ENCODE peak calls at places on chromosomes 3 and 15, in ten cellular contexts. U is AG08395; E is NCI-H1105; A is pons; C is T-cell; K is T-helper 2 cell treated with Interferon-gamma antibody and Interleukin-4, amounts not matched to agents 5 μg/mL and 100 μg/mL, for 36 hours; J is GM13976; X is activated CD4-positive, alpha-beta T cell treated with anti-CD3 and anti-CD28 coated beads, Interleukin-2, amount 50 U/mL, for 4 hours; R is posterior vena cava; Y is GM23338. W is an unnamed sample.

GRCh38 chr3:89108154-89108553 is 733 bp downstream of the EPHA3 start:
- DNase-seq in U (no peak), E (no peak), A (no peak), C (no peak), K (no peak), J (no peak), X (no peak), R (no peak), Y (no peak), W (no peak)

GRCh38 chr15:38564557-38565286 is at the start of gene RASGRP1:
- DNase-seq in U (peak), E (peak), A (no peak), C (peak), K (peak), J (peak), X (peak), R (peak), Y (peak), W (peak)

GRCh38 chr15:45376967-45377629 is 1.2 kb downstream of the GATM start:
- DNase-seq in U (no peak), E (no peak), A (no peak), C (no peak), K (no peak), J (no peak), X (no peak), R (no peak), Y (no peak), W (no peak)

GRCh38 chr3:71254658-71255057 is 328.9 kb downstream of the FOXP1 start:
- DNase-seq in U (no peak), E (no peak), A (no peak), C (no peak), K (no peak), J (no peak), X (no peak), R (no peak), Y (no peak), W (no peak)

GRCh38 chr3:60079076-60079475 is 1029.3 kb upstream of the CFAP20DC start:
- DNase-seq in U (no peak), E (no peak), A (no peak), C (peak), K (peak), J (peak), X (peak), R (no peak), Y (peak), W (no peak)

GRCh38 chr3:72157782-72158638 is 373.1 kb upstream of the PROK2 start:
- DNase-seq in U (no peak), E (no peak), A (no peak), C (no peak), K (no peak), J (no peak), X (no peak), R (no peak), Y (no peak), W (no peak)

GRCh38 chr15:68031406-68031805 is 22.7 kb upstream of the PIAS1 start:
- DNase-seq in U (no peak), E (no peak), A (peak), C (no peak), K (no peak), J (no peak), X (no peak), R (no peak), Y (no peak), W (no peak)

GRCh38 chr3:131503328-131503650 is 518 bp upstream of the MRPL3 start:
- DNase-seq in U (peak), E (no peak), A (peak), C (no peak), K (no peak), J (no peak), X (no peak), R (no peak), Y (peak), W (peak)

GRCh38 chr3:104564045-104564643 is 802.6 kb upstream of the ALCAM start:
- DNase-seq in U (peak), E (no peak), A (peak), C (peak), K (peak), J (no peak), X (peak), R (no peak), Y (peak), W (peak)

GRCh38 chr3:154818676-154819255 is 261.4 kb upstream of the MME start:
- DNase-seq in U (no peak), E (no peak), A (no peak), C (no peak), K (no peak), J (no peak), X (no peak), R (no peak), Y (no peak), W (no peak)

GRCh38 chr3:146313411-146314111 is 62.7 kb upstream of the PLSCR4 start:
- DNase-seq in U (peak), E (no peak), A (no peak), C (no peak), K (no peak), J (no peak), X (no peak), R (no peak), Y (no peak), W (peak)

GRCh38 chr3:127461286-127461685 is 129.2 kb downstream of the TPRA1 start:
- DNase-seq in U (no peak), E (peak), A (no peak), C (no peak), K (no peak), J (no peak), X (no peak), R (no peak), Y (no peak), W (peak)

GRCh38 chr15:32029862-32030781 is at the start of gene CHRNA7:
- DNase-seq in U (peak), E (peak), A (peak), C (no peak), K (no peak), J (peak), X (peak), R (peak), Y (peak), W (peak)

GRCh38 chr15:55858661-55859060 is 115.7 kb upstream of the PRTG start:
- DNase-seq in U (no peak), E (no peak), A (no peak), C (no peak), K (no peak), J (no peak), X (no peak), R (no peak), Y (no peak), W (no peak)

GRCh38 chr3:71056327-71056726 is 527.2 kb downstream of the FOXP1 start:
- DNase-seq in U (peak), E (no peak), A (no peak), C (no peak), K (no peak), J (no peak), X (no peak), R (no peak), Y (no peak), W (no peak)

GRCh38 chr3:87733671-87734367 is 325.0 kb downstream of the CGGBP1 start:
- DNase-seq in U (no peak), E (no peak), A (no peak), C (no peak), K (no peak), J (no peak), X (no peak), R (no peak), Y (peak), W (no peak)

W was measured in osteoblast.